ENCODE peak calls at places on chromosome 19, in six cellular contexts. V is K562, A is A549, R is SK-N-SH, J is HCT116, B is H1. N is an unnamed sample.

GRCh38 chr19:20078696-20079095 is 896 bp downstream of the ZNF90 start:
- DNase-seq in V (no peak), A (no peak), R (peak; percentile 36), J (no peak), B (no peak), N (peak; percentile 70)

GRCh38 chr19:42480335-42481095 is 37.8 kb upstream of the CXCL17 start:
- DNase-seq in V (no peak), A (no peak), R (no peak), J (no peak), B (no peak), N (no peak)

GRCh38 chr19:18098891-18099622 is 1.5 kb downstream of the MAST3 start:
- DNase-seq in V (peak; percentile 71), A (no peak), R (no peak), J (no peak), B (no peak), N (no peak)

GRCh38 chr19:37077615-37077928 is 661 bp upstream of the ZNF420 start:
- DNase-seq in V (no peak), A (no peak), R (no peak), J (no peak), B (no peak), N (no peak)

GRCh38 chr19:18254546-18255500 is 19.4 kb downstream of the IQCN start:
- DNase-seq in V (no peak), A (no peak), R (no peak), J (no peak), B (peak; percentile 77), N (no peak)

GRCh38 chr19:703651-704446 is 4.9 kb upstream of the PALM start:
- DNase-seq in V (peak; percentile 95), A (peak; percentile 33), R (peak; percentile 97), J (peak; percentile 72), B (peak; percentile 100), N (peak; percentile 84)

GRCh38 chr19:30066781-30067759 is 125.0 kb downstream of the URI1 start:
- DNase-seq in V (no peak), A (no peak), R (peak; percentile 18), J (no peak), B (no peak), N (peak; percentile 21)

GRCh38 chr19:45599286-45599685 is 2.7 kb downstream of the GPR4 start:
- DNase-seq in V (no peak), A (no peak), R (peak; percentile 51), J (no peak), B (no peak), N (no peak)

GRCh38 chr19:12649941-12650340 is 16.6 kb downstream of the MAN2B1 start:
- DNase-seq in V (no peak), A (no peak), R (peak; percentile 12), J (no peak), B (no peak), N (no peak)

GRCh38 chr19:7904074-7905020 is 670 bp downstream of the MAP2K7 start:
- DNase-seq in V (peak; percentile 89), A (no peak), R (peak; percentile 85), J (no peak), B (no peak), N (no peak)

GRCh38 chr19:41816761-41817160 is 20.4 kb downstream of the CEACAM3 start:
- DNase-seq in V (no peak), A (no peak), R (no peak), J (no peak), B (no peak), N (no peak)

GRCh38 chr19:17757125-17757524 is 5.8 kb downstream of the FCHO1 start:
- DNase-seq in V (no peak), A (peak; percentile 58), R (peak; percentile 76), J (no peak), B (no peak), N (no peak)

GRCh38 chr19:31351212-31352193 is 2.3 kb upstream of the TSHZ3 start:
- DNase-seq in V (no peak), A (peak; percentile 46), R (peak; percentile 74), J (no peak), B (peak; percentile 66), N (no peak)

GRCh38 chr19:39410620-39411005 is 1.9 kb upstream of the PLEKHG2 start:
- DNase-seq in V (no peak), A (no peak), R (no peak), J (no peak), B (peak; percentile 32), N (peak; percentile 14)

GRCh38 chr19:39409207-39409885 is 2.7 kb downstream of the ZFP36 start:
- DNase-seq in V (peak; percentile 63), A (peak; percentile 85), R (peak; percentile 75), J (peak; percentile 90), B (peak; percentile 94), N (peak; percentile 72)

GRCh38 chr19:39411006-39411831 is 1.2 kb upstream of the PLEKHG2 start:
- DNase-seq in V (no peak), A (no peak), R (no peak), J (no peak), B (peak; percentile 52), N (peak; percentile 60)

GRCh38 chr19:39408392-39409206 is 2.0 kb downstream of the ZFP36 start:
- DNase-seq in V (no peak), A (no peak), R (no peak), J (peak; percentile 68), B (peak; percentile 49), N (no peak)

DNA sequence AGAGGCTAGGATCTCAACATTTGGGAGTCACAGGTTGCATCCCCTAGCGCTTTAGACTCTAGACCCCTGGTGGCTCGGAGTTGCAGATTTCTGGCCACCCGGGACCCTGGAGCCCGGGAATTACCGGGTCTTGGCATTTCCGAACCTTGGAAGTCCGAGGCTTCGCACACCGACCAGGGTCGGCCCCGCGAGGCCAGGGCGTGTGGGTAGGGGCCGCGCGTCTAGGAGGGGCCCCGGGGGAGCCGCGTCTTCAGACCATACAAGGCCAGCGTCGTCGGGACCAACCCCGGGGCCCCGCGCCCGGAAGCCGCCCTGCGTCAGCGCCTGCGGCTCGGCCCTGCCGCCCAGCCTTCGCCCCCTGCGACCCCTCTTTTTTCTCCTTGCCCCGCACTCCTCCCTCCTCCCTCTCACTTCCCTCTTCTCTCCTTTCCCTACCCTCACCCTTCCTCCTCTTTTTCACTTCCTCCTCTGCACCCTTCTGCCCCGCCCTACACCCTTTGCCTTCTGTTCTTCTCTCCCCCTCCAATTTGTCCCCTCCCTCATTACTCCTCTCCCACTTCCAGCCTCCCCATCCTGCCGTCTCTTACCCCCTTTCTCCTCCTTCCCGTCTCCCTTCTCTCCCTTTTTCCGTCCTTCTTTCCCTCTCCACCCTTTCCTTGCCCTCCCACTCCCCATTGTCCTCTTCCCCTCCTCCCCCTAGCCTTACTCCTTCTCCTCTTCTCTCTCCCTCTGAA is 2.4 kb upstream of the PLEKHG2 start:
- DNase-seq in V (peak; percentile 43), A (no peak), R (peak; percentile 73), J (peak; percentile 54), B (peak; percentile 67), N (peak; percentile 80)
- TF ChIP-seq CTCF in V (no peak), A (no peak), R (no peak), J (no peak), B (no peak), N (no peak)

GRCh38 chr19:10112895-10113591 is 1.6 kb downstream of the P2RY11 start:
- DNase-seq in V (peak; percentile 56), A (no peak), R (peak; percentile 75), J (no peak), B (peak; percentile 94), N (peak; percentile 94)
- TF ChIP-seq MAX in V (no peak), A (peak; percentile 44), R (no peak), J (peak; percentile 49), B (peak; percentile 84), N (peak; percentile 76)

DNA sequence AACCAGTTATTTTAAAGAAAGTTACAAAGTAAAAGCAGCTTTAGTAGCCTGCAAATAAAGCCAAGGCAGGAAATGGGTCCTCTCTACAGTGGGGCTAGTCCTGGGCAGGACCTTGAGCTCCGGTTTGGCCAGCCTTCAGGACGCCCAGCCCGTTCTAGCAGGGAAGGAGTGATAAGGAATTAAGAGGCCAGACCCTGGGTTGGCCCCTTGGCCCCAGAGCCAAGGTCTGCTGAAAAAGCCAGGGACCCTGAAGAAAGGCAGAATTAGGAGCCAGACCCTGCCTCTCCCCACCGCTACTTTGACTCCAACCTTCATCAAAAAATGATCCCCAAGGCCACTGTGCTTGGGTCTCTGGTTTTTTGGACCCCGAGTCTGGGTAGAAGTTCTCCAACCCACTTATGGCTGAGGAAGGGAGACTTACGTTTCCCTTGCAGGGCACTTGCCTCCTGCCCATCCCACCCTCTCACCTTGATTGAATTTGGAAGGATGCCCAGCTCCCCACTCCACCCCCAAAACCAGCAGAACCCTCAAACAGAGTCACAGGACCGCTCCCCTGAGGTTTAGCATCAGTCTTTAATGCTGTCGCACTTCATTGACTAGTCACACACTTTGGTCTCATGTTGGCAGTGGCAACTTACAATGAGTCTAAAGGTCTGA is 3.9 kb downstream of the DNAJB1 start:
- DNase-seq in V (no peak), A (no peak), R (no peak), J (no peak), B (no peak), N (no peak)
- H3K4me3 ChIP-seq in V (no peak overlapping the region), A (no peak overlapping the region), R (no peak overlapping the region), J (no peak overlapping the region), B (no peak overlapping the region), N (no peak overlapping the region)

DNA sequence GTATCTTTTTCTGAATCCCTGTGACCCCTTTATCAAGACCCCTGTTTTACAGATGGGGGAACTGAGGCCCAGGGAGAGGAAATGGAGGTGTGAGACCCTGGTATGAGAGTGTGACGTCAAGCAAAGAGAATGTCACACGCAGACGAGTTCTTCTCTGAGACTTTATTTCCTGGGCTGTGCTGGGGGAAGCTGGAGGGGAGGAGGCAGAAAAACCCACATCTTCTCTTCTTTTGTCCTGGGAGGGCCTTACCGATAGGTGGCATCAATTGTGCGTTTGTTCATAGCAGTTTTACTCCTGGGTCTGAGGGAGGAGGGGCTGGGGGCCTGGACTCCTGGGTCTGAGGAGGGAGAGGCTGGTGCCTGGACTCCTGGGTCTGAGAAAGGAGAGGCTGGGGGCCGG is 4.9 kb upstream of the KLK15 start:
- DNase-seq in V (no peak), A (peak; percentile 61), R (no peak), J (peak; percentile 18), B (no peak), N (peak; percentile 41)
- TF ChIP-seq CTCF in V (peak; percentile 52), A (peak; percentile 44), R (peak; percentile 29), J (peak; percentile 51), B (peak; percentile 50), N (peak; percentile 43)

GRCh38 chr19:50719119-50719435 is 525 bp downstream of the SHANK1 start:
- DNase-seq in V (no peak), A (no peak), R (no peak), J (no peak), B (no peak), N (no peak)

GRCh38 chr19:50720921-50721291 is 1.3 kb upstream of the SHANK1 start:
- DNase-seq in V (no peak), A (no peak), R (no peak), J (no peak), B (peak; percentile 61), N (peak; percentile 94)

GRCh38 chr19:50718255-50719118 is 1.1 kb downstream of the SHANK1 start:
- DNase-seq in V (peak; percentile 60), A (no peak), R (peak; percentile 85), J (no peak), B (peak; percentile 72), N (peak; percentile 28)

GRCh38 chr19:50720181-50720920 is 749 bp upstream of the SHANK1 start:
- DNase-seq in V (no peak), A (no peak), R (no peak), J (no peak), B (peak; percentile 57), N (peak; percentile 32)

DNA sequence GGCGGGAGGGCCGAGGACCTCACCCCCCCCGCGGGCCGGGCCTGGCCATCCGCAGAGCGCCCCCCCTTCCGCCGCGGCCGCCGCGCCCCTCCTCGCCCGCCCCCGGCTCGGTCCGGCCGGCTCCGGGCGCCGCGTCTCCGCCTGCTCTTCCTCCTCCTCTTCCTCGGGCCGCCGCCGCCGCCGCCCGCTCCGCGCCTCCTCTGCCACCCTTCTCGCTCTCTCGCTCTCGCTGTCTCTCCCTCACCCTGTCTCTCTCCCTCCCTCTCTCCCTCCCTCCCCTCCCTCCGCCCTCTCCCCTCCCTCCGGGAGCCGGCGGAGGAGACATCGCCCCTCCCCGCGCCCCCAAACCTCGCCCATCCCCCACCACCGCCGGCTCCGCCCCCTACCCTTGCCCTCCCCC is at the start of gene SHANK1:
- DNase-seq in V (peak; percentile 75), A (no peak), R (peak; percentile 88), J (no peak), B (peak; percentile 72), N (peak; percentile 65)
- TF ChIP-seq MAX in V (no peak), A (no peak), R (no peak), J (no peak), B (peak; percentile 54), N (no peak)

N was measured in NB4.